ENCODE peak calls at places on chromosome 16, in seven cellular contexts. L is GM12892, E is stomach, C is IMR-90, G is testis, O is uterus, N is ovary. P is an unnamed sample.

GRCh38 chr16:3013998-3014690 is 1.4 kb downstream of the CLDN9 start:
- DNase-seq in L (no peak), E (no peak), C (no peak), G (no peak), O (no peak), N (no peak), P (no peak)

GRCh38 chr16:23296994-23297393 is 5.1 kb upstream of the SCNN1B start:
- DNase-seq in L (peak), E (peak), C (no peak), G (peak), O (no peak), N (no peak), P (peak)

GRCh38 chr16:80806957-80807356 is 2.6 kb upstream of the CDYL2 start:
- DNase-seq in L (no peak), E (no peak), C (peak), G (no peak), O (no peak), N (no peak), P (peak)

GRCh38 chr16:24206926-24207325 is 49.2 kb upstream of the CACNG3 start:
- DNase-seq in L (no peak), E (no peak), C (no peak), G (no peak), O (no peak), N (no peak), P (no peak)

GRCh38 chr16:24858219-24859041 is 12.7 kb downstream of the SLC5A11 start:
- DNase-seq in L (no peak), E (peak), C (peak), G (peak), O (no peak), N (peak), P (no peak)

GRCh38 chr16:11016993-11017392 is 72.6 kb downstream of the CLEC16A start:
- DNase-seq in L (no peak), E (peak), C (peak), G (peak), O (peak), N (no peak), P (peak)

GRCh38 chr16:78257376-78257728 is 157.9 kb downstream of the WWOX start:
- DNase-seq in L (no peak), E (no peak), C (no peak), G (no peak), O (no peak), N (no peak), P (no peak)

GRCh38 chr16:55643161-55643970 is 12.4 kb upstream of the SLC6A2 start:
- DNase-seq in L (no peak), E (peak), C (peak), G (peak), O (no peak), N (no peak), P (no peak)

DNA sequence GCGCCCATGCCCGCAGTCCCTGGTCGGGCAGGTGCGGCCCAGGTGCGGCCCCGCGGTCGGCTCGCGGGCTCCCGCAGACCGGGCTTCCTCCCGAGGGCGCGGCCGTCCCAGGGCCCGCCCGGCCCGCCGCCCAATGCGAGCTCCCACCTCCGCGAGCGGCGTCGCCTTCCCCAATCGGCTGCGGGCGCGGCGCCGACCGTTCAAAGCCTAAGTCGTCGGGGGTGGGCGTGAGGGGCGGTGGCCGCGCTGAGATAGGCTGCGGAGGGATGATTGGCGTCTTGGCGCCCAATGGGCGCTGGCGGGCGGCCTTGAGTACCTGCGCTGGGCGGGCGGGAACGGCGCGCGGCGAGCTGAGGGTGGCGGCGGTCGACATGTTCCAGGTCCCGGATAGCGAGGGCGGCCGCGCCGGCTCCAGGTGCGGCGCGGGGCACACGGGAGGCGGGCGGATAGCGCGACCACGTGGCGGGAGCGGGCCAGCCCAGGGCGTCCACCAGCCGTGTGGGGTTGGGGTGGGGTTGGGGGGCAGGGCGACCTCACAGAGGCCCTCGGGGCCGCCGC is at the start of gene JPT2:
- DNase-seq in L (peak), E (peak), C (peak), G (peak), O (peak), N (peak), P (peak)
- TF ChIP-seq POLR2A in L (peak), E (no peak), C (no peak), G (no peak), O (peak), N (no peak), P (peak)

DNA sequence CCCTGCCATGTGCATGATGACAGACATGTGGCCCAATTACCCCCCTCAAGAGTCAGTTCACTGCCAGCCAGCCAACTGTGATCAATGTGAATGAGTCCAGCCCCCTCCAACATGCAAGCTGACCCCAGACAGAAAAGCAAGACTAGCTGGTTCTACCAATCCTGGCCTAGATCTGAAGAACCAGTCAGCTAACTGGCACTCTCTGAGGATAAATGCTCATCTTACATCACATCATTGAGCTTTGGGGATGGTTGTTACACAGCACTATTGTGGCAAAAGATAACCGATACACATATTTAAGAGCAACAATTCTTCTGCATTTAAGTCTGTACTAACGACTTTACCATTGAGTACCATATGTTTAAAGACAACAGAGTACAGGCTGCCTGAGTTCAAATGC is 106.7 kb downstream of the TOX3 start:
- DNase-seq in L (no peak), E (no peak), C (no peak), G (no peak), O (no peak), N (no peak), P (no peak)
- TF ChIP-seq POLR2A in L (no peak), E (no peak), C (no peak), G (no peak), O (no peak), N (no peak), P (no peak)

GRCh38 chr16:57734308-57734924 is 1.2 kb upstream of the KATNB1 start:
- DNase-seq in L (no peak), E (no peak), C (no peak), G (no peak), O (no peak), N (peak), P (no peak)
- TF ChIP-seq POLR2A in L (no peak), E (no peak), C (no peak), G (no peak), O (no peak), N (no peak), P (no peak)

DNA sequence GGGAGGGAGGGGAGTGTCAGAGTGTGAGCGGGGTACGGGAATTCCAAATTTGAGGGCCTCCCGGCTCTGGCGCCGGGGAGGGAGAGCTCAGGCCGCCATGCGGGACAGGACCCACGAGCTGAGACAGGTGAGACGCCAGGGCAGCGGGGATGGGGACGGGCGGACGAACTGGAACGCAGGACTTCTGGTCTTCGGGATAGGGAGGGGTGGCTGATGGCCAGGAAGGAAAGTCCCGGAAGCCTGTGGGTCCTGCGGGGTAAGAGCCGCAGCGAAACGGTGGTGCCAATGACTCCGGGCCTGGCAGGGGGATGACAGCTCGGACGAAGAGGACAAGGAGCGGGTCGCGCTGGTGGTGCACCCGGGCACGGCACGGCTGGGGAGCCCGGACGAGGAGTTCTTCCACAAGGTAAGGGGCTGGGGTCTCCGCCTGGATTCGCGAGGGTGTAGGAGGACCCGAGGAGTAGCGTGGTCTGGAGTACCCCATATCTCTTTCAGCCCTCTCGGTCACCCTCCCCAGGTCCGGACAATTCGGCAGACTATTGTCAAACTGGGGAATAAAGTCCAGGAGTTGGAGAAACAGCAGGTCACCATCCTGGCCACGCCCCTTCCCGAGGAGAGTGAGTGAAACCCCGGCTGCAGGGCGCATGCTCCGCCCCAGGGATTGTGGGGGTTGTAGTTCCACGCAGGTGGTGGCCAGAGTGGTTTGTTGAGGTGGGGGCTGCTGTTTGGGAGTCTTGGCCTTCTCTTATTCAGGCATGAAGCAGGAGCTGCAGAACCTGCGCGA is 543 bp downstream of the STX4 start:
- DNase-seq in L (peak), E (peak), C (peak), G (peak), O (peak), N (peak), P (peak)
- TF ChIP-seq POLR2A in L (no peak), E (no peak), C (peak), G (no peak), O (peak), N (peak), P (peak)